ENCODE peak calls at places on chromosomes 13 and 19, in four cellular contexts. One of them, this sample, is unnamed.

GRCh38 chr13:23541221-23541620 is 29.0 kb upstream of the TNFRSF19 start:
- DNase-seq in fibroblast of villous mesenchyme: no peak
- DNase-seq in ascending aorta: no peak
- DNase-seq in cardiac muscle cell: no peak
- DNase-seq in this sample: no peak

GRCh38 chr19:39190768-39191167 is 6.0 kb upstream of the NCCRP1 start:
- DNase-seq in ascending aorta: no peak
- DNase-seq in cardiac muscle cell: no peak
- DNase-seq in fibroblast of villous mesenchyme: no peak
- DNase-seq in this sample: no peak

GRCh38 chr13:79936368-79937136 is 404.4 kb downstream of the SPRY2 start:
- DNase-seq in fibroblast of villous mesenchyme: peak
- DNase-seq in cardiac muscle cell: peak
- DNase-seq in ascending aorta: peak
- DNase-seq in this sample: peak

GRCh38 chr19:33641956-33642498 is 20.3 kb downstream of the CHST8 start:
- DNase-seq in ascending aorta: no peak
- DNase-seq in cardiac muscle cell: no peak
- DNase-seq in fibroblast of villous mesenchyme: no peak
- DNase-seq in this sample: no peak

GRCh38 chr13:30466358-30466714 is 600 bp upstream of the HMGB1 start:
- DNase-seq in ascending aorta: no peak
- DNase-seq in fibroblast of villous mesenchyme: no peak
- DNase-seq in cardiac muscle cell: no peak
- DNase-seq in this sample: no peak

GRCh38 chr19:10936661-10937084 is 8.1 kb downstream of the TIMM29 start:
- DNase-seq in ascending aorta: no peak
- DNase-seq in fibroblast of villous mesenchyme: peak
- DNase-seq in cardiac muscle cell: peak
- DNase-seq in this sample: peak

GRCh38 chr19:52716578-52716977 is 18.3 kb downstream of the ZNF611 start:
- DNase-seq in fibroblast of villous mesenchyme: no peak
- DNase-seq in ascending aorta: no peak
- DNase-seq in cardiac muscle cell: no peak
- DNase-seq in this sample: no peak

GRCh38 chr13:87093399-87093798 is 577.8 kb upstream of the SLITRK5 start:
- DNase-seq in cardiac muscle cell: no peak
- DNase-seq in ascending aorta: no peak
- DNase-seq in fibroblast of villous mesenchyme: no peak
- DNase-seq in this sample: no peak

GRCh38 chr13:52454459-52454824 is 836 bp upstream of the CKAP2 start:
- DNase-seq in ascending aorta: no peak
- DNase-seq in cardiac muscle cell: no peak
- DNase-seq in fibroblast of villous mesenchyme: peak
- DNase-seq in this sample: peak

GRCh38 chr19:3766520-3766919 is 4.0 kb downstream of the MRPL54 start:
- DNase-seq in cardiac muscle cell: no peak
- DNase-seq in fibroblast of villous mesenchyme: no peak
- DNase-seq in ascending aorta: no peak
- DNase-seq in this sample: no peak

GRCh38 chr19:49786432-49786831 is 19.6 kb downstream of the AP2A1 start:
- DNase-seq in fibroblast of villous mesenchyme: peak
- DNase-seq in ascending aorta: no peak
- DNase-seq in cardiac muscle cell: peak
- DNase-seq in this sample: peak

GRCh38 chr13:112849500-112849899 is 119.5 kb upstream of the MCF2L start:
- DNase-seq in ascending aorta: no peak
- DNase-seq in fibroblast of villous mesenchyme: no peak
- DNase-seq in cardiac muscle cell: no peak
- DNase-seq in this sample: no peak

GRCh38 chr13:102870677-102871415 is 25.0 kb downstream of the ERCC5 start:
- DNase-seq in ascending aorta: no peak
- DNase-seq in cardiac muscle cell: peak
- DNase-seq in fibroblast of villous mesenchyme: peak
- DNase-seq in this sample: peak

GRCh38 chr13:72620874-72621273 is 106.6 kb downstream of the MZT1 start:
- DNase-seq in ascending aorta: no peak
- DNase-seq in cardiac muscle cell: no peak
- DNase-seq in fibroblast of villous mesenchyme: no peak
- DNase-seq in this sample: no peak

GRCh38 chr19:39409207-39409885 is 2.7 kb downstream of the ZFP36 start:
- DNase-seq in fibroblast of villous mesenchyme: peak
- DNase-seq in cardiac muscle cell: peak
- DNase-seq in ascending aorta: peak
- DNase-seq in this sample: no peak

GRCh38 chr19:29418106-29418684 is 107.6 kb upstream of the VSTM2B start:
- DNase-seq in cardiac muscle cell: no peak
- DNase-seq in fibroblast of villous mesenchyme: no peak
- DNase-seq in ascending aorta: no peak
- DNase-seq in this sample: no peak

GRCh38 chr13:75426421-75426820 is 55.5 kb downstream of the TBC1D4 start:
- DNase-seq in cardiac muscle cell: no peak
- DNase-seq in fibroblast of villous mesenchyme: no peak
- DNase-seq in ascending aorta: no peak
- DNase-seq in this sample: no peak

GRCh38 chr13:50990050-50990449 is 80.5 kb downstream of the RNASEH2B start:
- DNase-seq in ascending aorta: no peak
- DNase-seq in fibroblast of villous mesenchyme: no peak
- DNase-seq in cardiac muscle cell: no peak
- DNase-seq in this sample: no peak

GRCh38 chr19:10603084-10603872 is 16.2 kb upstream of the AP1M2 start:
- DNase-seq in fibroblast of villous mesenchyme: no peak
- DNase-seq in cardiac muscle cell: peak
- DNase-seq in ascending aorta: peak
- DNase-seq in this sample: no peak

GRCh38 chr13:80084086-80084676 is 256.7 kb downstream of the SPRY2 start:
- DNase-seq in ascending aorta: no peak
- DNase-seq in cardiac muscle cell: peak
- DNase-seq in fibroblast of villous mesenchyme: peak
- DNase-seq in this sample: peak

GRCh38 chr19:47544476-47544875 is 28.5 kb downstream of the ZNF541 start:
- DNase-seq in fibroblast of villous mesenchyme: no peak
- DNase-seq in cardiac muscle cell: no peak
- DNase-seq in ascending aorta: no peak
- DNase-seq in this sample: no peak

GRCh38 chr19:17415107-17415506 is 4.7 kb upstream of the MVB12A start:
- DNase-seq in cardiac muscle cell: peak
- DNase-seq in ascending aorta: no peak
- DNase-seq in fibroblast of villous mesenchyme: peak
- DNase-seq in this sample: no peak

GRCh38 chr13:84816567-84817133 is 934.4 kb upstream of the SLITRK1 start:
- DNase-seq in fibroblast of villous mesenchyme: no peak
- DNase-seq in ascending aorta: no peak
- DNase-seq in cardiac muscle cell: no peak
- DNase-seq in this sample: no peak

GRCh38 chr19:10430505-10431253 is 10.3 kb downstream of the PDE4A start:
- DNase-seq in cardiac muscle cell: peak
- DNase-seq in fibroblast of villous mesenchyme: peak
- DNase-seq in ascending aorta: no peak
- DNase-seq in this sample: peak

GRCh38 chr13:91042870-91043269 is 304.6 kb upstream of the MIR17HG start:
- DNase-seq in fibroblast of villous mesenchyme: no peak
- DNase-seq in cardiac muscle cell: no peak
- DNase-seq in ascending aorta: no peak
- DNase-seq in this sample: no peak

GRCh38 chr13:100517135-100517534 is 71.5 kb downstream of the GGACT start:
- DNase-seq in cardiac muscle cell: no peak
- DNase-seq in fibroblast of villous mesenchyme: no peak
- DNase-seq in ascending aorta: no peak
- DNase-seq in this sample: no peak

GRCh38 chr19:38922482-38922881 is 8.1 kb downstream of the SARS2 start:
- DNase-seq in ascending aorta: no peak
- DNase-seq in cardiac muscle cell: no peak
- DNase-seq in fibroblast of villous mesenchyme: no peak
- DNase-seq in this sample: no peak

GRCh38 chr19:18939922-18940775 is 868 bp downstream of the HOMER3 start:
- DNase-seq in ascending aorta: no peak
- DNase-seq in cardiac muscle cell: peak
- DNase-seq in fibroblast of villous mesenchyme: peak
- DNase-seq in this sample: peak

GRCh38 chr13:77535448-77535847 is at the start of gene SCEL:
- DNase-seq in cardiac muscle cell: no peak
- DNase-seq in fibroblast of villous mesenchyme: no peak
- DNase-seq in ascending aorta: no peak
- DNase-seq in this sample: no peak

GRCh38 chr13:108700421-108701170 is 71.2 kb downstream of the MYO16 start:
- DNase-seq in ascending aorta: no peak
- DNase-seq in cardiac muscle cell: no peak
- DNase-seq in fibroblast of villous mesenchyme: peak
- DNase-seq in this sample: peak

GRCh38 chr19:1151917-1152601 is 22.0 kb downstream of the SBNO2 start:
- DNase-seq in fibroblast of villous mesenchyme: no peak
- DNase-seq in ascending aorta: no peak
- DNase-seq in cardiac muscle cell: peak
- DNase-seq in this sample: peak

DNA sequence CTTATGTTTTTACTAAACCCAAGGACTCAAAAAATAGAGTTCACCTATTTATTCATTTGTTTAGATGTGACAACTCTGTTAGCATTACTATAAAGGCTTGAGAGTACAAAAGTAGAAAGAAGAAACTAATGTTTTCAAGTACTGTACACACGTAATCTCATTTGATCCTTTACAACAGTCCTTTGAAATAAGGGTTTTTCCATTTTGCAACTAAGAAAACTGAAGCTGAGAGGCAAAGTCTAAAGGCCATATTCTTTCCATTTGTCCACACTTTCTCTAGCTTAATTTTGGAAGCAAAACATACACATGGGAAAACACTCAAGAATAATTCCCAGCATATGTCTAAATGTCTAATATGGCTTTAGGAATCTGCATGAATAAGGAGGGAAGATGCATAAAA is 34.1 kb downstream of the ZAR1L start:
- DNase-seq in ascending aorta: no peak
- DNase-seq in fibroblast of villous mesenchyme: no peak
- DNase-seq in cardiac muscle cell: no peak
- DNase-seq in this sample: no peak
- TF ChIP-seq CTCF in ascending aorta: no peak
- TF ChIP-seq CTCF in fibroblast of villous mesenchyme: no peak
- TF ChIP-seq CTCF in cardiac muscle cell: no peak
- TF ChIP-seq CTCF in this sample: no peak

GRCh38 chr19:45814851-45815481 is at the start of gene RSPH6A:
- DNase-seq in cardiac muscle cell: no peak
- DNase-seq in fibroblast of villous mesenchyme: no peak
- DNase-seq in ascending aorta: no peak
- DNase-seq in this sample: no peak

GRCh38 chr19:45816236-45817009 is 1.3 kb upstream of the RSPH6A start:
- DNase-seq in fibroblast of villous mesenchyme: no peak
- DNase-seq in cardiac muscle cell: no peak
- DNase-seq in ascending aorta: no peak
- DNase-seq in this sample: no peak

GRCh38 chr19:45817010-45817724 is 2.1 kb upstream of the RSPH6A start:
- DNase-seq in ascending aorta: peak
- DNase-seq in cardiac muscle cell: peak
- DNase-seq in fibroblast of villous mesenchyme: peak
- DNase-seq in this sample: peak

GRCh38 chr19:45814166-45814780 is 835 bp downstream of the RSPH6A start:
- DNase-seq in fibroblast of villous mesenchyme: no peak
- DNase-seq in ascending aorta: no peak
- DNase-seq in cardiac muscle cell: no peak
- DNase-seq in this sample: no peak

GRCh38 chr19:45815501-45816216 is 551 bp upstream of the RSPH6A start:
- DNase-seq in cardiac muscle cell: peak
- DNase-seq in fibroblast of villous mesenchyme: no peak
- DNase-seq in ascending aorta: no peak
- DNase-seq in this sample: no peak
- H3K4me3 ChIP-seq in cardiac muscle cell: peak
- H3K4me3 ChIP-seq in fibroblast of villous mesenchyme: no peak
- H3K4me3 ChIP-seq in ascending aorta: peak
- H3K4me3 ChIP-seq in this sample: no peak

DNA sequence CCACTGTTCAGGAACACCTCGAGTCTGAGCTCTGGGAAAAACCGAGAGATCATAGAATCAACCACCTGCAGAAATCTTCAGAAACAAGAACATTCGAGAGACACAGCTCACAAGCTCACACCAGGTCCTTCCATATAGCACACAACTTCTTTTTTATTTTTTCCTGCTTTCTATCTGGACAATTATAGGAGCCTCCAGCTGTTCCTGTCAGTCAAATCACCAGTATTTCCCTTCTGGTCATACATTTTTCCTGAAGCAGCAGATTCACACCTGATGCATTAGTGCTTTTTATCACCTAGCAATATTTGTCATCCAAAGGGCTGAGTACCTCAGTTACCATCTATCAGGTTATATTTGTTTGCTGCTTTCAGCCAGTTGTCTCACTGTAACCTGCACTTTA is 323.5 kb downstream of the FOXO1 start:
- DNase-seq in cardiac muscle cell: no peak
- DNase-seq in fibroblast of villous mesenchyme: no peak
- DNase-seq in ascending aorta: no peak
- DNase-seq in this sample: no peak
- TF ChIP-seq CTCF in cardiac muscle cell: no peak
- TF ChIP-seq CTCF in fibroblast of villous mesenchyme: no peak
- TF ChIP-seq CTCF in ascending aorta: no peak
- TF ChIP-seq CTCF in this sample: no peak

DNA sequence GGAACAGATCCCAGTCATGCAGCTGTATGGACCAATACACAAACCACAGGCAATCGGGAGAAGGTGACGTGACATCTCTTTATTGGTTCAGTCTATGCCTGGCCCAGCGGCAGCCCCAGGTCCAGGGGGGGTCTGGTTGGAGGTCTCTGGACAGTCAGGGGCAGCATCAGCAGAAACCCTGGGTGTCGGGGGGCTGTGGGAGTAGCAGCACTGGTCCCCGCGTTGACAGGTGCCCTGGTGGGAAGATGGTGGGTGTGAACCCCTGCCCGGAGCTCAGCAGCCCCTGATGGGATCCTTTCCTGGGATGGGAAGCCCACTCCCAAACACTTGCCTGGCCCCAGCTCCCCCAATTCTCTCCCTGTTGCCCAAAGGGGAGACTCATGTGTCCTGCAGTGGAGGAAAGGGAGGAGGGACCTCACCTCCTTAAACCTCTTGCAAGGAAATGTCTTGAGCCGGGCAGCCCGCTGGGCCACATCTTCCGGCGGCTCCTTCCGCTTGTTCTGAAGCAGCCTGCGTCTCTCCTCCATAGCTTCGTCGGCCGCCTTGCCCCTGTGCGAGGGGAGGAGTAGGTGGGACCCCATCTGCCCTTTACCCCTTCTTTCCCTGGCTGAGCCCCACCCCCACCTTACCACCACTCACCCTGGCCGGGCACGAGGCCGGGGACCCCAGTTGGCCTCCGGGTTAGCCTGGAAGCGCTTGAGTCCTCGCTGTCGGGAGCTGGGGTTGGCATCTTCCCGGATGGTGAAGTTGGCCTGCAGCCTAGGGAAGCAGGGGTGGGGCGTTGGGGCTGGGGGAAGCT is 2.4 kb upstream of the LYL1 start:
- DNase-seq in ascending aorta: no peak
- DNase-seq in cardiac muscle cell: no peak
- DNase-seq in fibroblast of villous mesenchyme: no peak
- DNase-seq in this sample: no peak
- H3K4me3 ChIP-seq in ascending aorta: peak
- H3K4me3 ChIP-seq in cardiac muscle cell: no peak
- H3K4me3 ChIP-seq in fibroblast of villous mesenchyme: no peak
- H3K4me3 ChIP-seq in this sample: no peak